ENCODE peak calls at places on chromosome 11, in eight cellular contexts. G is AG10803; I is CD8-positive, alpha-beta memory T cell; T is epithelial cell of esophagus; H is uterus; W is IMR-90; F is CD4-positive, alpha-beta memory T cell; E is mesenchymal stem cell. Z is an unnamed sample.

GRCh38 chr11:61727401-61727811 is 25.0 kb upstream of the MYRF start:
- DNase-seq in G (no peak), I (no peak), T (no peak), H (no peak), W (no peak), F (no peak), E (no peak), Z (no peak)

GRCh38 chr11:66543263-66544107 is 2.4 kb downstream of the ZDHHC24 start:
- DNase-seq in G (no peak), I (peak), T (peak), H (peak), W (peak), F (peak), E (peak), Z (peak)

GRCh38 chr11:114317738-114318137 is 21.5 kb downstream of the NNMT start:
- DNase-seq in G (peak), I (no peak), T (peak), H (peak), W (peak), F (no peak), E (peak), Z (no peak)

GRCh38 chr11:17021550-17021949 is 7.3 kb upstream of the PLEKHA7 start:
- DNase-seq in G (no peak), I (no peak), T (no peak), H (no peak), W (no peak), F (no peak), E (peak), Z (no peak)

GRCh38 chr11:133388975-133389568 is 143.2 kb downstream of the OPCML start:
- DNase-seq in G (no peak), I (no peak), T (no peak), H (no peak), W (no peak), F (no peak), E (no peak), Z (no peak)

GRCh38 chr11:76793391-76793811 is 10.2 kb downstream of the TSKU start:
- DNase-seq in G (no peak), I (no peak), T (no peak), H (no peak), W (no peak), F (no peak), E (no peak), Z (no peak)

GRCh38 chr11:84899740-84900139 is 727.4 kb downstream of the DLG2 start:
- DNase-seq in G (no peak), I (no peak), T (no peak), H (no peak), W (peak), F (no peak), E (peak), Z (no peak)

GRCh38 chr11:78062671-78063070 is 990 bp upstream of the THRSP start:
- DNase-seq in G (no peak), I (no peak), T (no peak), H (no peak), W (no peak), F (no peak), E (no peak), Z (no peak)

GRCh38 chr11:65293909-65294381 is 20.7 kb upstream of the CDC42EP2 start:
- DNase-seq in G (no peak), I (no peak), T (no peak), H (peak), W (no peak), F (no peak), E (peak), Z (no peak)

GRCh38 chr11:103953797-103954495 is 82.5 kb upstream of the DDI1 start:
- DNase-seq in G (no peak), I (no peak), T (no peak), H (no peak), W (no peak), F (no peak), E (no peak), Z (peak)

GRCh38 chr11:76369406-76369805 is 11.5 kb downstream of the THAP12 start:
- DNase-seq in G (no peak), I (no peak), T (no peak), H (no peak), W (no peak), F (no peak), E (no peak), Z (peak)

GRCh38 chr11:76669901-76670474 is 559 bp downstream of the LRRC32 start:
- DNase-seq in G (peak), I (no peak), T (no peak), H (peak), W (peak), F (no peak), E (peak), Z (no peak)

GRCh38 chr11:7019500-7020182 is 505 bp downstream of the ZNF214 start:
- DNase-seq in G (no peak), I (no peak), T (no peak), H (peak), W (peak), F (no peak), E (no peak), Z (peak)

GRCh38 chr11:116043857-116044256 is 539.6 kb upstream of the CADM1 start:
- DNase-seq in G (no peak), I (no peak), T (no peak), H (no peak), W (no peak), F (no peak), E (no peak), Z (no peak)

GRCh38 chr11:133934599-133935550 is 21.9 kb downstream of the IGSF9B start:
- DNase-seq in G (peak), I (no peak), T (peak), H (no peak), W (peak), F (no peak), E (no peak), Z (peak)

GRCh38 chr11:66327171-66328035 is 8.8 kb downstream of the RIN1 start:
- DNase-seq in G (peak), I (no peak), T (peak), H (no peak), W (peak), F (no peak), E (peak), Z (no peak)

GRCh38 chr11:34940026-34940677 is 23.7 kb downstream of the PDHX start:
- DNase-seq in G (peak), I (no peak), T (no peak), H (no peak), W (peak), F (no peak), E (peak), Z (no peak)

GRCh38 chr11:114180301-114181055 is 115.7 kb upstream of the NNMT start:
- DNase-seq in G (no peak), I (no peak), T (peak), H (peak), W (no peak), F (no peak), E (peak), Z (peak)

GRCh38 chr11:63536669-63537292 is at the start of gene PLAAT4:
- DNase-seq in G (peak), I (no peak), T (no peak), H (peak), W (peak), F (peak), E (peak), Z (peak)

GRCh38 chr11:45660717-45661416 is 4.6 kb downstream of the CHST1 start:
- DNase-seq in G (no peak), I (no peak), T (no peak), H (no peak), W (no peak), F (no peak), E (no peak), Z (no peak)

GRCh38 chr11:123585206-123585605 is 69.2 kb downstream of the SCN3B start:
- DNase-seq in G (no peak), I (no peak), T (no peak), H (no peak), W (no peak), F (no peak), E (no peak), Z (peak)

GRCh38 chr11:116257092-116257491 is 515.7 kb downstream of the BUD13 start:
- DNase-seq in G (no peak), I (no peak), T (no peak), H (no peak), W (no peak), F (no peak), E (no peak), Z (peak)

GRCh38 chr11:87252869-87253268 is 215.1 kb downstream of the TMEM135 start:
- DNase-seq in G (no peak), I (no peak), T (peak), H (no peak), W (peak), F (no peak), E (peak), Z (no peak)

DNA sequence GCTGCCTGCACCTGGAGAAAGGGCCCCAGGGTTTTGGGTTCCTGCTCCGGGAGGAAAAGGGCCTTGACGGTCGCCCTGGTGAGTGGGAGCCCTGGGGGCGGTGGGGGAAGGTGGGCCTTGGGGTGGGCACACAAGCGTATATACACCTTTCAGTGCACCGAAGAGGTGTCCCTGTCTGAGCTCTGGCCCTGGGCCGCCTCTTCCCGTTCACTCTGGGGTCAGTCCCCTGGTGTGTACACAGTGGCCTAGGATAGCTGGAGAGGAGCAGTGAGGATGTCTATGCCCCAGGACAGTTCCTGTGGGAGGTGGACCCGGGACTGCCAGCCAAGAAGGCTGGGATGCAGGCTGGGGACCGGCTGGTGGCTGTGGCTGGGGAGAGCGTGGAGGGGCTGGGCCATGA is 2.8 kb downstream of the NHERF4 start:
- DNase-seq in G (no peak), I (no peak), T (no peak), H (no peak), W (no peak), F (no peak), E (no peak), Z (no peak)
- H3K4me3 ChIP-seq in G (no peak), I (no peak), T (no peak), H (no peak), W (no peak), F (no peak), E (no peak), Z (no peak)

GRCh38 chr11:67605231-67606011 is 1.3 kb upstream of the NDUFV1 start:
- DNase-seq in G (no peak), I (no peak), T (no peak), H (no peak), W (no peak), F (no peak), E (no peak), Z (no peak)
- H3K4me3 ChIP-seq in G (no peak), I (no peak), T (no peak), H (no peak), W (no peak), F (no peak), E (no peak), Z (no peak)

DNA sequence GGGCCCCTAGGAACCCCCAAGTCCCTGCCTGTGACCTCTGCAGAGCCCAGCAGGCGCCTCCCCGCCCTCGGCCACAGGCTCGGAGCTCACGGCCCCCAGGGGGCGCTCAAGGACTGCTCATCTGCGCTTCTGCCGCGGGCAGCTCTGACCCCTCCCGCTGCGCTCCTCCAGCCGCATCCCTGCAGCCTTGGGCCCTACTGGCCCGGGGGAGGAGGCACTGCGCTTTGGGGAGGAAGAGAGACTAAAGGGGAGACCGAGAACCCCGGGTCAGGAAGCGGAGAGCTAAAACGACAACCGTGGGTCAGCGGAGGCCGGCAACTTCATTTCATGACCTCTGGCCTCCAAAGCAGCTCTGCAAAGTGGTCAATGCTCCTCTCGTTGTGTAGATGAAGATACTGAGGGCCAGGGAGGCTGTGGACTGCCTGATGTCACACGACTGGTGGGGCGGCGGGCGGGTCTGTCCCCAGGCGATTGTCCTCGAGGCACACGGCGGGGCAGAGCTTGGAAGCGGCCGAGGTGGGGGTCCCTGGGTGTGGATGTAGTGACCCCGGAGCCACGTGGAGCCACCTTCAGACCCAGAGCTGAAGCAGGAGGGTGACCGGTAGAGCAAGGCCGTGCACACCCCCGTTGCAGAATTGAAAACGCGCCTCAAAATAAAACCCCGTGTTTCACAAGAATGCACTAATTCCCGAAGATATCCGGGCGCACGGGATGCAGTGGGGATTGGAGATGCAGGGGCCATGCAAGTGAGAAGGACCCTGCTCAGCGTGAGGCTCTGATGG is 2.7 kb upstream of the KRTAP5-6 start:
- DNase-seq in G (peak), I (peak), T (peak), H (peak), W (peak), F (peak), E (peak), Z (peak)
- H3K4me3 ChIP-seq in G (no peak), I (no peak), T (peak), H (peak), W (no peak), F (no peak), E (no peak), Z (peak)

GRCh38 chr11:14645985-14646900 is 2.6 kb downstream of the PDE3B start:
- DNase-seq in G (no peak), I (no peak), T (no peak), H (no peak), W (no peak), F (no peak), E (peak), Z (peak)

GRCh38 chr11:14642873-14643696 is 519 bp upstream of the PDE3B start:
- DNase-seq in G (no peak), I (no peak), T (no peak), H (no peak), W (no peak), F (no peak), E (no peak), Z (no peak)

GRCh38 chr11:14643697-14644395 is at the start of gene PDE3B:
- DNase-seq in G (peak), I (peak), T (peak), H (peak), W (peak), F (peak), E (peak), Z (peak)

GRCh38 chr11:14644396-14645246 is 1.0 kb downstream of the PDE3B start:
- DNase-seq in G (no peak), I (peak), T (peak), H (no peak), W (no peak), F (peak), E (peak), Z (peak)

DNA sequence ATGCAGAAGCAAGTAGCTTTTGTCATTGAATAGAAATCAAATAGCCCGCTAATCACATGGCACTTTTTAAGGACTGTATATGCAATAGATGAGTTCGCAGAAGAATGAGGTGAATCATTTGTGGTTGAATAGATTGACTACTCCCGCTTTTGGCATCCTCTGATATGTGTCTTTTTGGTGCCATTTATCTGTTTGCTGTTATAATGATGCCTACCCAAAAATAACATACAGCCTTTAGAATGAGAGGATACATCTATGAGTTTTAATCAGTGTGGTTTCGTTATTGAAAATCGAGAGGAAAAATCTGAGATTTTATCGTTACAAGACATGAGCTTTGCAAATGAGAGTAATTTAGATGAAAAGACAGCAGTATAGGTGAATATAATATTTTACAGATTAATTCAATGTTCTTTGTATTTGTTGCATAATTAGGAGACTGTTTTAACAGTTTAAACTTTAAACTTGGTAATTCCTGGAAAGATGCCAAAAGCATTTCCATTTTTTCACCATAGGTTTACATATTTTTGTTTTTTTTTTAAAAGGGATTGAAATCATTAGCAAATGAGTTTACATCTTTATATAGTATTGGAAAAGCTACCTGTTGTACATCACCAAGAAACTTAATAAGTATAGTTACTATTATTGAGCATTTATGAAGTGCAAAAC is 1.8 kb downstream of the PDE3B start:
- DNase-seq in G (peak), I (no peak), T (peak), H (no peak), W (peak), F (peak), E (peak), Z (peak)
- H3K4me3 ChIP-seq in G (peak), I (peak), T (peak), H (peak), W (peak), F (peak), E (peak), Z (peak)

GRCh38 chr11:121300972-121301699 is 8.6 kb downstream of the SC5D start:
- DNase-seq in G (no peak), I (no peak), T (no peak), H (no peak), W (no peak), F (no peak), E (peak), Z (no peak)
- H3K4me3 ChIP-seq in G (no peak), I (no peak), T (no peak), H (no peak), W (no peak), F (no peak), E (no peak), Z (no peak)

DNA sequence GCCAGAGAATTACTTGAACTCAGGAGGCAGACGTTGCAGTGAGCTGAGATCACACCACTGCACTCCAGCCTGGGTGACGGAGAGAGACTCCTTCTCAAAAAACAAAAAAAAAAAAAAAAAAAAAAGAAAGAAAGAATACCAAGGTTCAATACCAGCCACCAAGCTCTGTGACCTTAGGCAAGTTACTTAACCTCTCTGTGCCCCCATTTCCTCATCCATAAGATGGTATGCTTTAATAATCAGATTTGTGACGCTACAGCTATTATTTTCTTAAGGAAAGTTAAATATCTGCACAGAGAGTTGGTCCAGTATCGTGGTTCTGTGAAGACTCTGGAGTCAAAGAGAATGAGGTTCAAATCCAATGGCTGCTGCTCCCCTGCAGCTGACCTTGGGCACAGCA is 57.3 kb upstream of the FADD start:
- DNase-seq in G (no peak), I (no peak), T (no peak), H (no peak), W (no peak), F (no peak), E (no peak), Z (no peak)
- H3K4me3 ChIP-seq in G (no peak), I (no peak), T (no peak), H (no peak), W (no peak), F (no peak), E (no peak), Z (no peak)

GRCh38 chr11:92765418-92765817 is 204.0 kb upstream of the MTNR1B start:
- DNase-seq in G (no peak), I (no peak), T (no peak), H (no peak), W (no peak), F (no peak), E (no peak), Z (no peak)
- H3K4me3 ChIP-seq in G (no peak), I (no peak), T (no peak), H (no peak), W (no peak), F (no peak), E (no peak), Z (no peak)

DNA sequence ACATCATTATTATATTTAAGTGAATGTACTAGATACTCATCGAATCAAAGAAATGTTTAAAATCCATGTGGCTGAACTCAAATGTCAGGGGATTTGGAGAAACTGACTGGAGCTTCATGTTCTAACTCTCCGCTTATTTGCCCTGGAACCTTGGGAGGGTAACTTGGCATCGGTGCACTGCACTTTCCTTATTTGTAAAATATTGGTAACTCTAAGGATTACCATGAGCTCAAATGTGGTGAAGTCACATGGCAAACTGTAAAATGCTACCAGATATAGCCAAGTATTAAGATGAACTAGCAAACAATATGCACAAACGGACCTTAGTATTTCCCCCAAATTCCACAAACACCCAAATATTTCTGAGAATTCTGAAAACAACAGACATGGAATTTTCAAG is 75.6 kb downstream of the ETS1 start:
- DNase-seq in G (no peak), I (no peak), T (no peak), H (no peak), W (no peak), F (no peak), E (no peak), Z (no peak)
- H3K4me3 ChIP-seq in G (no peak), I (peak), T (no peak), H (no peak), W (no peak), F (peak), E (no peak), Z (no peak)

GRCh38 chr11:12005476-12005875 is 3.0 kb downstream of the DKK3 start:
- DNase-seq in G (peak), I (no peak), T (peak), H (no peak), W (peak), F (no peak), E (peak), Z (no peak)
- H3K4me3 ChIP-seq in G (no peak), I (no peak), T (no peak), H (no peak), W (no peak), F (no peak), E (no peak), Z (no peak)